ENCODE peak calls at places on chromosomes 2 and 18, in five cellular contexts. S is B cell, O is NCI-H510A treated with DMSO at 0.1 percent for 48 hours, A is LoVo, M is neural crest cell. G is an unnamed sample.

GRCh38 chr2:75483878-75484277 is 76.9 kb downstream of the EVA1A start:
- DNase-seq in A (no peak), O (no peak), S (no peak), M (no peak), G (no peak)

GRCh38 chr2:105313877-105314276 is 15.7 kb downstream of the TGFBRAP1 start:
- DNase-seq in A (no peak), O (no peak), S (no peak), M (no peak), G (no peak)

GRCh38 chr2:39494784-39495251 is 57.7 kb upstream of the MAP4K3 start:
- DNase-seq in S (no peak), A (no peak), O (no peak), M (no peak), G (no peak)

GRCh38 chr2:86020984-86021383 is 84.7 kb downstream of the POLR1A start:
- DNase-seq in S (no peak), A (no peak), O (no peak), M (no peak), G (no peak)

GRCh38 chr2:96175951-96176350 is 30.7 kb upstream of the DUSP2 start:
- DNase-seq in M (no peak), S (no peak), O (no peak), A (no peak), G (no peak)

GRCh38 chr2:179165356-179166000 is 99.2 kb downstream of the SESTD1 start:
- DNase-seq in S (no peak), O (no peak), M (no peak), A (no peak), G (no peak)

GRCh38 chr18:49814147-49814499 is 790 bp upstream of the ACAA2 start:
- DNase-seq in M (peak; percentile 50), A (peak; percentile 38), S (peak; percentile 47), O (peak; percentile 48), G (peak; percentile 40)

GRCh38 chr2:240259201-240259923 is 118.9 kb upstream of the OTOS start:
- DNase-seq in A (no peak), M (no peak), O (no peak), S (no peak), G (no peak)

GRCh38 chr2:8652774-8653426 is 29.0 kb upstream of the ID2 start:
- DNase-seq in S (no peak), M (no peak), A (no peak), O (no peak), G (no peak)

GRCh38 chr2:33083671-33084387 is 137.1 kb downstream of the LTBP1 start:
- DNase-seq in O (no peak), S (no peak), A (no peak), M (no peak), G (no peak)